ENCODE peak calls at places on chromosomes 16 and 17, in ten cellular contexts. Y is GDM1; L is ELF-1; P is GM23338; X is astrocyte of the hippocampus; J is stimulated activated CD8-positive, alpha-beta memory T cell treated with anti-CD3 and anti-CD28 coated beads, Interleukin-15, amount 100 ng/mL, for 4 hours; Z is fibroblast of mammary gland; Q is AG09309; F is hepatic stellate cell; U is CD4-positive, alpha-beta T cell. I is an unnamed sample.

GRCh38 chr16:67104061-67104460 is 5.7 kb upstream of the PHAF1 start:
- DNase-seq in Y (no peak), L (peak), P (peak), X (peak), J (no peak), Z (peak), Q (no peak), F (peak), U (no peak), I (no peak)

GRCh38 chr16:9527976-9528375 is 436.5 kb downstream of the HAPSTR1 start:
- DNase-seq in Y (no peak), L (peak), P (peak), X (peak), J (no peak), Z (no peak), Q (no peak), F (no peak), U (no peak), I (no peak)

GRCh38 chr17:49836111-49837030 is 11.5 kb downstream of the TAC4 start:
- DNase-seq in Y (no peak), L (no peak), P (no peak), X (peak), J (no peak), Z (peak), Q (peak), F (no peak), U (no peak), I (no peak)

GRCh38 chr16:16073884-16074781 is 124.7 kb downstream of the ABCC1 start:
- DNase-seq in Y (peak), L (peak), P (peak), X (peak), J (no peak), Z (peak), Q (peak), F (peak), U (no peak), I (no peak)

GRCh38 chr17:40490289-40490853 is 11.1 kb downstream of the TNS4 start:
- DNase-seq in Y (no peak), L (peak), P (peak), X (no peak), J (no peak), Z (peak), Q (peak), F (peak), U (peak), I (no peak)

GRCh38 chr16:73023752-73024570 is 24.0 kb downstream of the ZFHX3 start:
- DNase-seq in Y (no peak), L (no peak), P (no peak), X (no peak), J (no peak), Z (no peak), Q (no peak), F (no peak), U (no peak), I (no peak)

GRCh38 chr16:75345711-75346110 is 87.6 kb downstream of the CFDP1 start:
- DNase-seq in Y (no peak), L (no peak), P (no peak), X (no peak), J (no peak), Z (no peak), Q (no peak), F (no peak), U (no peak), I (no peak)

GRCh38 chr17:63629627-63630026 is 7.4 kb downstream of the MAP3K3 start:
- DNase-seq in Y (no peak), L (no peak), P (no peak), X (no peak), J (no peak), Z (no peak), Q (no peak), F (no peak), U (no peak), I (no peak)

GRCh38 chr16:74449470-74449869 is 28.2 kb upstream of the CLEC18B start:
- DNase-seq in Y (no peak), L (peak), P (no peak), X (no peak), J (no peak), Z (peak), Q (no peak), F (peak), U (no peak), I (no peak)

GRCh38 chr17:83041305-83041704 is 38.1 kb upstream of the METRNL start:
- DNase-seq in Y (no peak), L (no peak), P (no peak), X (no peak), J (no peak), Z (no peak), Q (no peak), F (no peak), U (no peak), I (no peak)

I was measured in T-helper 2 cell.